ENCODE peak calls at places on chromosomes 13 and 19, in six cellular contexts. One of them, this sample, is unnamed.

GRCh38 chr19:495440-496332 is 600 bp upstream of the MADCAM1 start:
- DNase-seq in fibroblast of lung: peak; percentile 20
- DNase-seq in activated effector memory CD4-positive, alpha-beta T cell treated with anti-CD3 and anti-CD28 coated beads, Interleukin-2, amount 50 U/mL, for 16 hours: peak; percentile 81
- DNase-seq in thoracic aorta: no peak
- DNase-seq in head of caudate nucleus: no peak
- DNase-seq in C1 segment of cervical spinal cord: no peak
- DNase-seq in this sample: no peak

GRCh38 chr13:113857531-113858195 is 6.2 kb downstream of the GAS6 start:
- DNase-seq in activated effector memory CD4-positive, alpha-beta T cell treated with anti-CD3 and anti-CD28 coated beads, Interleukin-2, amount 50 U/mL, for 16 hours: no peak
- DNase-seq in fibroblast of lung: no peak
- DNase-seq in head of caudate nucleus: no peak
- DNase-seq in C1 segment of cervical spinal cord: no peak
- DNase-seq in thoracic aorta: no peak
- DNase-seq in this sample: no peak

GRCh38 chr13:64278493-64278892 is 2862.8 kb upstream of the PCDH20 start:
- DNase-seq in C1 segment of cervical spinal cord: no peak
- DNase-seq in thoracic aorta: no peak
- DNase-seq in activated effector memory CD4-positive, alpha-beta T cell treated with anti-CD3 and anti-CD28 coated beads, Interleukin-2, amount 50 U/mL, for 16 hours: no peak
- DNase-seq in fibroblast of lung: peak; percentile 34
- DNase-seq in head of caudate nucleus: no peak
- DNase-seq in this sample: no peak

GRCh38 chr19:4539697-4540581 is at the start of gene LRG1:
- DNase-seq in thoracic aorta: no peak
- DNase-seq in C1 segment of cervical spinal cord: no peak
- DNase-seq in activated effector memory CD4-positive, alpha-beta T cell treated with anti-CD3 and anti-CD28 coated beads, Interleukin-2, amount 50 U/mL, for 16 hours: peak; percentile 71
- DNase-seq in head of caudate nucleus: no peak
- DNase-seq in fibroblast of lung: no peak
- DNase-seq in this sample: no peak

GRCh38 chr19:28785961-28786360 is 427.0 kb downstream of the UQCRFS1 start:
- DNase-seq in head of caudate nucleus: no peak
- DNase-seq in thoracic aorta: no peak
- DNase-seq in C1 segment of cervical spinal cord: no peak
- DNase-seq in activated effector memory CD4-positive, alpha-beta T cell treated with anti-CD3 and anti-CD28 coated beads, Interleukin-2, amount 50 U/mL, for 16 hours: no peak
- DNase-seq in fibroblast of lung: no peak
- DNase-seq in this sample: no peak

GRCh38 chr13:73891805-73892204 is 242.4 kb downstream of the KLF12 start:
- DNase-seq in activated effector memory CD4-positive, alpha-beta T cell treated with anti-CD3 and anti-CD28 coated beads, Interleukin-2, amount 50 U/mL, for 16 hours: no peak
- DNase-seq in head of caudate nucleus: no peak
- DNase-seq in fibroblast of lung: no peak
- DNase-seq in thoracic aorta: no peak
- DNase-seq in C1 segment of cervical spinal cord: no peak
- DNase-seq in this sample: no peak

GRCh38 chr19:16446108-16447014 is 25.4 kb downstream of the EPS15L1 start:
- DNase-seq in activated effector memory CD4-positive, alpha-beta T cell treated with anti-CD3 and anti-CD28 coated beads, Interleukin-2, amount 50 U/mL, for 16 hours: no peak
- DNase-seq in fibroblast of lung: no peak
- DNase-seq in head of caudate nucleus: no peak
- DNase-seq in thoracic aorta: no peak
- DNase-seq in C1 segment of cervical spinal cord: no peak
- DNase-seq in this sample: no peak

GRCh38 chr19:30799854-30800755 is 427.9 kb downstream of the ZNF536 start:
- DNase-seq in fibroblast of lung: no peak
- DNase-seq in thoracic aorta: no peak
- DNase-seq in C1 segment of cervical spinal cord: no peak
- DNase-seq in head of caudate nucleus: peak; percentile 57
- DNase-seq in activated effector memory CD4-positive, alpha-beta T cell treated with anti-CD3 and anti-CD28 coated beads, Interleukin-2, amount 50 U/mL, for 16 hours: peak; percentile 67
- DNase-seq in this sample: peak; percentile 9

GRCh38 chr19:21680679-21681078 is 86.7 kb downstream of the ZNF100 start:
- DNase-seq in thoracic aorta: no peak
- DNase-seq in C1 segment of cervical spinal cord: no peak
- DNase-seq in activated effector memory CD4-positive, alpha-beta T cell treated with anti-CD3 and anti-CD28 coated beads, Interleukin-2, amount 50 U/mL, for 16 hours: no peak
- DNase-seq in fibroblast of lung: no peak
- DNase-seq in head of caudate nucleus: no peak
- DNase-seq in this sample: no peak

GRCh38 chr13:93230466-93230865 is 3.9 kb downstream of the GPC6 start:
- DNase-seq in C1 segment of cervical spinal cord: no peak
- DNase-seq in head of caudate nucleus: no peak
- DNase-seq in thoracic aorta: no peak
- DNase-seq in fibroblast of lung: peak; percentile 87
- DNase-seq in activated effector memory CD4-positive, alpha-beta T cell treated with anti-CD3 and anti-CD28 coated beads, Interleukin-2, amount 50 U/mL, for 16 hours: no peak
- DNase-seq in this sample: no peak

GRCh38 chr19:19606021-19606420 is 12.5 kb downstream of the PBX4 start:
- DNase-seq in activated effector memory CD4-positive, alpha-beta T cell treated with anti-CD3 and anti-CD28 coated beads, Interleukin-2, amount 50 U/mL, for 16 hours: peak; percentile 80
- DNase-seq in thoracic aorta: no peak
- DNase-seq in C1 segment of cervical spinal cord: no peak
- DNase-seq in fibroblast of lung: no peak
- DNase-seq in head of caudate nucleus: peak; percentile 28
- DNase-seq in this sample: no peak

GRCh38 chr19:737591-738093 is 13.3 kb upstream of the MISP start:
- DNase-seq in thoracic aorta: no peak
- DNase-seq in activated effector memory CD4-positive, alpha-beta T cell treated with anti-CD3 and anti-CD28 coated beads, Interleukin-2, amount 50 U/mL, for 16 hours: peak; percentile 86
- DNase-seq in C1 segment of cervical spinal cord: no peak
- DNase-seq in fibroblast of lung: peak; percentile 15
- DNase-seq in head of caudate nucleus: no peak
- DNase-seq in this sample: no peak

GRCh38 chr13:30877335-30877734 is 28.7 kb upstream of the MEDAG start:
- DNase-seq in fibroblast of lung: peak; percentile 80
- DNase-seq in C1 segment of cervical spinal cord: no peak
- DNase-seq in head of caudate nucleus: no peak
- DNase-seq in thoracic aorta: no peak
- DNase-seq in activated effector memory CD4-positive, alpha-beta T cell treated with anti-CD3 and anti-CD28 coated beads, Interleukin-2, amount 50 U/mL, for 16 hours: no peak
- DNase-seq in this sample: no peak

GRCh38 chr13:21590231-21590630 is 13.7 kb downstream of the MICU2 start:
- DNase-seq in fibroblast of lung: peak; percentile 27
- DNase-seq in C1 segment of cervical spinal cord: no peak
- DNase-seq in thoracic aorta: no peak
- DNase-seq in activated effector memory CD4-positive, alpha-beta T cell treated with anti-CD3 and anti-CD28 coated beads, Interleukin-2, amount 50 U/mL, for 16 hours: no peak
- DNase-seq in head of caudate nucleus: no peak
- DNase-seq in this sample: no peak

GRCh38 chr19:29812080-29812880 is 489 bp downstream of the CCNE1 start:
- DNase-seq in thoracic aorta: no peak
- DNase-seq in activated effector memory CD4-positive, alpha-beta T cell treated with anti-CD3 and anti-CD28 coated beads, Interleukin-2, amount 50 U/mL, for 16 hours: peak; percentile 72
- DNase-seq in fibroblast of lung: no peak
- DNase-seq in head of caudate nucleus: peak; percentile 16
- DNase-seq in C1 segment of cervical spinal cord: peak; percentile 17
- DNase-seq in this sample: no peak

GRCh38 chr19:29540128-29540527 is 14.3 kb downstream of the VSTM2B start:
- DNase-seq in thoracic aorta: no peak
- DNase-seq in head of caudate nucleus: no peak
- DNase-seq in fibroblast of lung: no peak
- DNase-seq in activated effector memory CD4-positive, alpha-beta T cell treated with anti-CD3 and anti-CD28 coated beads, Interleukin-2, amount 50 U/mL, for 16 hours: peak; percentile 42
- DNase-seq in C1 segment of cervical spinal cord: no peak
- DNase-seq in this sample: no peak

GRCh38 chr19:53132231-53132991 is at the start of gene ZNF415:
- DNase-seq in activated effector memory CD4-positive, alpha-beta T cell treated with anti-CD3 and anti-CD28 coated beads, Interleukin-2, amount 50 U/mL, for 16 hours: peak; percentile 68
- DNase-seq in C1 segment of cervical spinal cord: peak; percentile 74
- DNase-seq in thoracic aorta: peak; percentile 25
- DNase-seq in head of caudate nucleus: peak; percentile 78
- DNase-seq in fibroblast of lung: peak; percentile 81
- DNase-seq in this sample: peak; percentile 75

GRCh38 chr13:106095406-106095805 is 440.1 kb downstream of the EFNB2 start:
- DNase-seq in head of caudate nucleus: no peak
- DNase-seq in activated effector memory CD4-positive, alpha-beta T cell treated with anti-CD3 and anti-CD28 coated beads, Interleukin-2, amount 50 U/mL, for 16 hours: no peak
- DNase-seq in fibroblast of lung: no peak
- DNase-seq in C1 segment of cervical spinal cord: no peak
- DNase-seq in thoracic aorta: no peak
- DNase-seq in this sample: no peak

GRCh38 chr13:99981115-99982020 is at the start of gene ZIC2:
- DNase-seq in thoracic aorta: no peak
- DNase-seq in fibroblast of lung: no peak
- DNase-seq in head of caudate nucleus: no peak
- DNase-seq in activated effector memory CD4-positive, alpha-beta T cell treated with anti-CD3 and anti-CD28 coated beads, Interleukin-2, amount 50 U/mL, for 16 hours: peak; percentile 66
- DNase-seq in C1 segment of cervical spinal cord: no peak
- DNase-seq in this sample: no peak

GRCh38 chr13:73708393-73708985 is 425.7 kb downstream of the KLF12 start:
- DNase-seq in thoracic aorta: no peak
- DNase-seq in activated effector memory CD4-positive, alpha-beta T cell treated with anti-CD3 and anti-CD28 coated beads, Interleukin-2, amount 50 U/mL, for 16 hours: peak; percentile 74
- DNase-seq in head of caudate nucleus: peak; percentile 18
- DNase-seq in C1 segment of cervical spinal cord: no peak
- DNase-seq in fibroblast of lung: peak; percentile 80
- DNase-seq in this sample: peak; percentile 58

GRCh38 chr13:113202912-113203311 is 5.6 kb downstream of the PCID2 start:
- DNase-seq in thoracic aorta: no peak
- DNase-seq in activated effector memory CD4-positive, alpha-beta T cell treated with anti-CD3 and anti-CD28 coated beads, Interleukin-2, amount 50 U/mL, for 16 hours: no peak
- DNase-seq in fibroblast of lung: no peak
- DNase-seq in head of caudate nucleus: no peak
- DNase-seq in C1 segment of cervical spinal cord: no peak
- DNase-seq in this sample: no peak

GRCh38 chr19:2053601-2054389 is 2.8 kb upstream of the MKNK2 start:
- DNase-seq in fibroblast of lung: peak; percentile 96
- DNase-seq in activated effector memory CD4-positive, alpha-beta T cell treated with anti-CD3 and anti-CD28 coated beads, Interleukin-2, amount 50 U/mL, for 16 hours: no peak
- DNase-seq in thoracic aorta: no peak
- DNase-seq in C1 segment of cervical spinal cord: peak; percentile 58
- DNase-seq in head of caudate nucleus: no peak
- DNase-seq in this sample: no peak

GRCh38 chr13:74987124-74987690 is 494.8 kb downstream of the TBC1D4 start:
- DNase-seq in activated effector memory CD4-positive, alpha-beta T cell treated with anti-CD3 and anti-CD28 coated beads, Interleukin-2, amount 50 U/mL, for 16 hours: no peak
- DNase-seq in head of caudate nucleus: no peak
- DNase-seq in fibroblast of lung: no peak
- DNase-seq in C1 segment of cervical spinal cord: no peak
- DNase-seq in thoracic aorta: no peak
- DNase-seq in this sample: no peak